ENCODE peak calls at places on chromosomes 4 and X, in four cellular contexts. E, U, B and D are unnamed samples.

GRCh38 chr4:60042941-60043340 is 1157.2 kb upstream of the ADGRL3 start:
- DNase-seq in U (no peak), B (no peak), E (no peak), D (no peak)

GRCh38 chr4:3369781-3370660 is 71.7 kb upstream of the HGFAC start:
- DNase-seq in E (peak; percentile 52), U (peak; percentile 89), B (peak; percentile 89), D (peak; percentile 95)

GRCh38 chrX:71487814-71488213 is 45.1 kb upstream of the OGT start:
- DNase-seq in B (no peak), U (no peak), E (no peak), D (no peak)

GRCh38 chrX:104347860-104348259 is 93.1 kb upstream of the ESX1 start:
- DNase-seq in E (no peak), U (peak; percentile 48), B (peak; percentile 37), D (peak; percentile 34)

GRCh38 chrX:47180346-47180745 is 13.3 kb upstream of the UBA1 start:
- DNase-seq in U (no peak), B (no peak), E (no peak), D (no peak)

GRCh38 chr4:21090098-21090666 is 389.9 kb downstream of the PACRGL start:
- DNase-seq in B (no peak), E (no peak), U (no peak), D (no peak)

GRCh38 chrX:129905787-129906580 is at the start of gene UTP14A:
- DNase-seq in U (peak; percentile 90), E (peak; percentile 74), B (peak; percentile 91), D (peak; percentile 91)

GRCh38 chr4:112521123-112522116 is 5.4 kb upstream of the NEUROG2 start:
- DNase-seq in E (no peak), B (no peak), U (no peak), D (no peak)

GRCh38 chr4:6011271-6011671 is 7.0 kb downstream of the C4orf50 start:
- DNase-seq in E (no peak), B (no peak), U (no peak), D (no peak)

GRCh38 chr4:108264693-108265092 is 96.0 kb upstream of the LEF1 start:
- DNase-seq in U (no peak), B (no peak), E (no peak), D (no peak)

GRCh38 chr4:70192895-70193294 is 2.6 kb upstream of the ODAM start:
- DNase-seq in E (no peak), B (no peak), U (no peak), D (no peak)

GRCh38 chr4:13102344-13102743 is 381.8 kb downstream of the RAB28 start:
- DNase-seq in E (no peak), U (peak; percentile 18), B (no peak), D (no peak)

GRCh38 chrX:41720125-41720780 is 3.7 kb upstream of the GPR82 start:
- DNase-seq in E (no peak), U (peak; percentile 31), B (no peak), D (no peak)

GRCh38 chr4:102105983-102106382 is 239.3 kb downstream of the SLC39A8 start:
- DNase-seq in U (no peak), B (no peak), E (no peak), D (no peak)

GRCh38 chr4:102620697-102621497 is 119.7 kb downstream of the NFKB1 start:
- DNase-seq in U (peak; percentile 85), B (peak; percentile 95), E (peak; percentile 72), D (peak; percentile 82)

GRCh38 chr4:35970366-35970960 is 273.9 kb downstream of the ARAP2 start:
- DNase-seq in B (no peak), U (no peak), E (no peak), D (no peak)

GRCh38 chrX:68932611-68933010 is 103.8 kb downstream of the EFNB1 start:
- DNase-seq in U (no peak), B (no peak), E (no peak), D (peak; percentile 58)

GRCh38 chrX:71493111-71493613 is 39.7 kb upstream of the OGT start:
- DNase-seq in E (no peak), U (no peak), B (no peak), D (peak; percentile 38)

GRCh38 chr4:75494563-75494962 is 19.6 kb downstream of the RCHY1 start:
- DNase-seq in U (peak; percentile 68), B (peak; percentile 54), E (no peak), D (peak; percentile 82)

GRCh38 chrX:139559383-139560042 is 29.0 kb downstream of the F9 start:
- DNase-seq in U (peak; percentile 34), E (no peak), B (peak; percentile 65), D (peak; percentile 61)

GRCh38 chr4:155587766-155588165 is 78.9 kb upstream of the GUCY1A1 start:
- DNase-seq in E (no peak), U (no peak), B (no peak), D (no peak)

GRCh38 chr4:84939111-84939510 is 27.4 kb downstream of the WDFY3 start:
- DNase-seq in U (no peak), B (no peak), E (peak; percentile 24), D (no peak)

GRCh38 chrX:155216179-155216939 is at the start of gene VBP1:
- DNase-seq in E (peak; percentile 75), U (peak; percentile 95), B (peak; percentile 95), D (peak; percentile 96)

GRCh38 chrX:21905976-21906375 is 34.5 kb upstream of the SMS start:
- DNase-seq in B (no peak), E (no peak), U (no peak), D (no peak)

GRCh38 chr4:151850751-151851150 is 89.9 kb upstream of the GATB start:
- DNase-seq in E (no peak), B (peak; percentile 5), U (no peak), D (peak; percentile 49)

GRCh38 chr4:184826315-184827266 is 823 bp upstream of the ACSL1 start:
- DNase-seq in E (no peak), U (no peak), B (no peak), D (peak; percentile 38)

GRCh38 chr4:73068496-73069337 is 799 bp downstream of the COX18 start:
- DNase-seq in B (peak; percentile 53), U (peak; percentile 29), E (peak; percentile 10), D (peak; percentile 41)

GRCh38 chrX:790031-790430 is 159.4 kb downstream of the SHOX start:
- DNase-seq in E (no peak), B (no peak), U (no peak), D (no peak)

GRCh38 chr4:123398803-123399637 is 2.4 kb downstream of the SPRY1 start:
- DNase-seq in B (peak; percentile 78), U (peak; percentile 68), E (no peak), D (peak; percentile 87)

GRCh38 chr4:27048350-27049100 is 187.9 kb downstream of the STIM2 start:
- DNase-seq in U (peak; percentile 22), E (no peak), B (peak; percentile 49), D (peak; percentile 51)

DNA sequence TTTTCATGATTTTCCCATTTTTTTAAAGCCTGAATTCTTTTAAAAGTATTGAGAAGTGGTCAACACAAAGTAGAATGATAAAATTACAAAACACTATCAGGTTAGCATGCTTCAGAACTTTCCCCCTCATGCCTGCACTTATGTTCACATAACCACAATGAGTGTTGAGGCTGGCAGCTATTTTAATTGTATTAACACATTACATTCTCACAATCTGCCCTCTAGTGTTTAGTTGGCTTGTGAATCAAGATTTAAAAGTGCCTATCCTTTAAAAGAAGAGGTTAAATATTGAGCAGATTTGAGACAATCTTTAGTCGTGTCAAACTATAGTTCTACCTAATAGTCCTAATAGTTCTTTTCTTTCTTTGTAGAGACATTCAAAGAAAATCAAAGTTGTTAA is 93.6 kb upstream of the NAP1L5 start:
- DNase-seq in U (peak; percentile 59), E (no peak), B (peak; percentile 53), D (peak; percentile 47)
- TF ChIP-seq CTCF in U (peak; percentile 22), E (peak; percentile 10), B (peak; percentile 30), D (peak; percentile 7)

GRCh38 chrX:119646515-119646914 is 40.3 kb upstream of the NKRF start:
- DNase-seq in U (no peak), E (no peak), B (no peak), D (no peak)
- H3K4me3 ChIP-seq in U (no peak overlapping the region), E (no peak overlapping the region), B (no peak overlapping the region), D (no peak overlapping the region)

DNA sequence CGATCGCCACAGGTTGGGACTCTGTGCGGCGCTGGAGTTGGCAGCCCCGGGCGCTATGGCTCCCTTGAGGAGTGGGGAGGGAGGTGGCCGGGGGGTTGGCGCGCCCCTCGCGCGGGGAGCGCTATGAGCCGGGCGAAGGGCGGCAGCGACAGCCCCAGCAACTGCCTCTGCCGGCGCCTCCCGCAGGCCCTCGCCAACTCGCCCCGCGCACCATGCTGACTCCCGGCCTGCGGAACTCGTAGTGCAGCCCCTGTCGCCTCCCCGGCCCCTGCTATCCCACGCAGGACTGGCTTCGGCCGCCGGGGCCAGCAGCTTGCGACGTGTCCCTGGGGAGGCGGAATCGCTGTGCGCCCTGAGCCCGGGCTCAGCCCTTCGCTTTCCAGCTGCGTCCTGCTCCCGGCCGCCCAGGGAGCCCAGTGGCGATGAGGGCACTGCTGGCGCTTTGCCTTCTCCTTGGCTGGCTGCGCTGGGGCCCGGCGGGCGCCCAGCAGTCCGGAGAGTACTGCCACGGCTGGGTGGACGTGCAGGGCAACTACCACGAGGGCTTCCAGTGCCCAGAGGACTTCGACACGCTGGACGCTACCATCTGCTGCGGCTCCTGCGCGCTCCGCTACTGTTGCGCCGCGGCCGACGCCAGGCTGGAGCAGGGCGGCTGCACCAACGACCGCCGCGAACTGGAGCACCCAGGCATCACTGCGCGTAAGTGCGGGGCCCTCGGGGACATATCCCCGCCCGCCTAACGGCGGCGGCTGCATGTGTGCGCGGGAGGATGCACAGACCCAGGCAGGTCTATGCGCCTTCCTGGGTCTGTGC is 553 bp downstream of the SHISA3 start:
- DNase-seq in U (peak; percentile 17), B (peak; percentile 40), E (no peak), D (peak; percentile 47)
- TF ChIP-seq CTCF in U (no peak), B (no peak), E (no peak), D (no peak)

DNA sequence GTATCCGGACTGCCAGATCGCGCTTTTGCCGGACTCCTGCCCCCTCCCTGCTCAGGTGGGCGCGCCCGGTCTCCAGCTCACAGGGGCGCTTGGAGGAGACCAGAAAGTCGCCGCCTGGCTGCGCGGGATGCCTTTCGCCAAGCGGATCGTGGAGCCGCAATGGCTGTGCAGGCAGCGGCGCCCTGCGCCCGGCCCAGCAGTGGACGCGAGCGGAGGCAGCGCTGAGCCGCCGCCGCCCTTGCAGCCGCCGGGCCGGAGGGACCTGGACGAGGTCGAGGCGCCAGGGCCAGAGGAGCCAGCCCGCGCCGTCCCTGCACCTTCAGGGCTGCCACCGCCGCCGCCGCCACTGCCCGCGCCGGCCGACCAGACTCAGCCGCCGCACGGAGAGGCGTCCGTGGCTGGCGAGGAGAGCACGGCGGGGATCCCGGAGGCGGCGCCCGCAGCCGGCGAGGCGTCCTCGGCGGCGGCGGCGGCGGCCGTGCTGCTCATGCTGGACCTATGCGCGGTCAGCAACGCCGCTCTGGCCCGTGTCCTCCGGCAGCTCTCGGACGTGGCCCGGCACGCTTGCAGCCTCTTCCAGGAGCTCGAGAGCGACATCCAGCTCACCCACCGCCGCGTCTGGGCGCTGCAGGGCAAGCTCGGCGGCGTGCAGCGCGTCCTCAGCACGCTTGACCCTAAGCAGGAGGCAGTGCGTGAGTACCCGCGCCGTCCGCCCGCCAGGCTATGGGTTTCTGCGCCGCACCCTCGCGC is 806 bp downstream of the NHS start:
- DNase-seq in E (no peak), B (peak; percentile 9), U (no peak), D (peak; percentile 35)
- H3K4me3 ChIP-seq in E (peak overlapping the region; percentile 55), B (peak overlapping the region; percentile 65), U (peak overlapping the region; percentile 75), D (peak overlapping the region; percentile 49)

DNA sequence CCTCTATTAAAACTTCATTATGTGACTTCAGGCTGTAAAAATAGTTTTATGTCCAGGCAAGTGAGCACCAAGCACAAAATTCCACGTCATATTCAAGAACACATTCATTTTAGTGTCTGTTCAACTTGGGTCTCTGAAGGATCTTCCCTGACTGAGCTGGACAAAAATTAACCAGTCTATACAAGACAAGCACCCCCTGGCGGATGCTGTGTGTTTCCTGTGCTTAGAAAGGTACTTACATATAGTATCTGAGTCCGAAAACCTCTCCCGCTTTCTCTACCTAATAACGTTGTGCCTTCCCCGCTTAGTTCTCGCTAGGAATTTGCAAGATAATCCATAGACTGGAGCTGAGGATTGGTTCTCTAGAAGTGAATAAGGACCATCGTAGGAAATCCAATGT is 2214.5 kb upstream of the TENM3 start:
- DNase-seq in E (no peak), B (peak; percentile 26), U (peak; percentile 29), D (peak; percentile 1)
- TF ChIP-seq CTCF in E (no peak), B (peak; percentile 38), U (peak; percentile 23), D (no peak)